ENCODE peak calls at places on chromosomes 12 and 14, in four cellular contexts. E, I, J and R are unnamed samples.

GRCh38 chr14:83208346-83208745 is 1674.7 kb upstream of the SEL1L start:
- DNase-seq in E (no peak), I (no peak), J (no peak), R (no peak)

GRCh38 chr12:88753074-88753473 is 172.8 kb upstream of the KITLG start:
- DNase-seq in E (no peak), I (no peak), J (no peak), R (peak; percentile 95)

GRCh38 chr14:22555573-22556011 is 33.4 kb downstream of the DAD1 start:
- DNase-seq in E (no peak), I (peak; percentile 65), J (no peak), R (no peak)

GRCh38 chr14:72904840-72905561 is 11.1 kb upstream of the DPF3 start:
- DNase-seq in E (peak; percentile 83), I (peak; percentile 42), J (peak; percentile 84), R (peak; percentile 79)

GRCh38 chr12:108640802-108641445 is 7.2 kb upstream of the SELPLG start:
- DNase-seq in E (peak; percentile 34), I (no peak), J (peak; percentile 59), R (peak; percentile 35)

GRCh38 chr12:109752117-109753053 is 38.8 kb downstream of the FAM222A start:
- DNase-seq in E (no peak), I (no peak), J (no peak), R (no peak)

GRCh38 chr14:99420711-99421110 is 59.9 kb downstream of the SETD3 start:
- DNase-seq in E (no peak), I (no peak), J (no peak), R (no peak)

GRCh38 chr12:77644915-77645605 is 185.6 kb upstream of the NAV3 start:
- DNase-seq in E (no peak), I (no peak), J (no peak), R (no peak)

GRCh38 chr12:123571343-123571813 is 13.0 kb upstream of the TMED2 start:
- DNase-seq in E (peak; percentile 34), I (no peak), J (peak; percentile 64), R (peak; percentile 30)

GRCh38 chr12:53602176-53602942 is 23.8 kb downstream of the ATF7 start:
- DNase-seq in E (no peak), I (no peak), J (no peak), R (no peak)

GRCh38 chr12:93662961-93663728 is 14.0 kb upstream of the CRADD start:
- DNase-seq in E (no peak), I (no peak), J (peak; percentile 60), R (peak; percentile 63)

GRCh38 chr14:70585221-70585620 is 15.2 kb downstream of the MED6 start:
- DNase-seq in E (no peak), I (no peak), J (no peak), R (no peak)

GRCh38 chr12:123763093-123763492 is 992 bp downstream of the DNAH10 start:
- DNase-seq in E (no peak), I (no peak), J (no peak), R (peak; percentile 56)

GRCh38 chr14:75286313-75286712 is 7.7 kb downstream of the FOS start:
- DNase-seq in E (peak; percentile 72), I (no peak), J (peak; percentile 74), R (no peak)

GRCh38 chr12:1799882-1800645 is 20.3 kb upstream of the LRTM2 start:
- DNase-seq in E (no peak), I (no peak), J (no peak), R (no peak)

GRCh38 chr12:129298921-129299320 is 445.6 kb downstream of the GLT1D1 start:
- DNase-seq in E (no peak), I (no peak), J (no peak), R (no peak)

GRCh38 chr14:35687335-35687939 is 121.7 kb downstream of the RALGAPA1 start:
- DNase-seq in E (peak; percentile 66), I (peak; percentile 8), J (peak; percentile 73), R (peak; percentile 46)

GRCh38 chr14:86712727-86713126 is 1182.8 kb downstream of the FLRT2 start:
- DNase-seq in E (no peak), I (no peak), J (no peak), R (no peak)

GRCh38 chr14:100994757-100995156 is 91.2 kb upstream of the RTL1 start:
- DNase-seq in E (no peak), I (no peak), J (no peak), R (no peak)
- H3K4me3 ChIP-seq in E (no peak overlapping the region), I (no peak overlapping the region), J (no peak overlapping the region), R (no peak overlapping the region)

DNA sequence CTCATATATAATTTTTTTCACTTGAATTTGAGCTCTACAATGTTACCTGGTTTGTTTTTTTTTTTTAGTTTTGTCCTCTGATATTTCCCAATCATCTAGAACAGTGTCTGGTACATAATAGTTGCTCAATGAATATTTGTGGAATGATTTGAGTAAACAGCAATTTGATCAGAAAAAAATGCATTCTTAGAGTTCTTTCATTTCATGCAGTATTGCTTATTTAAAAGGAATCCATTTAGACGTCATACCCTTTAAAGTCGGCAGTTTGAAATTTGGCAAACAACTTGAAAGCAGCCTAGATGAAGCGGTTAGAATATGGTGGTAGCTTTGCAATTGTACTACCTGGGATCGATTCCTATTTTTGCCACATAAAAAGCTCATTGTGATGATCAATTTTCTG is 140.0 kb downstream of the PDE3A start:
- DNase-seq in E (no peak), I (no peak), J (no peak), R (no peak)
- H3K27ac ChIP-seq in E (no peak overlapping the region), I (no peak overlapping the region), J (no peak overlapping the region), R (no peak overlapping the region)

GRCh38 chr14:40679256-40679655 is 927.4 kb upstream of the LRFN5 start:
- DNase-seq in E (no peak), I (no peak), J (no peak), R (no peak)
- H3K4me3 ChIP-seq in E (no peak overlapping the region), I (no peak overlapping the region), J (no peak overlapping the region), R (no peak overlapping the region)

GRCh38 chr14:58535084-58535483 is 102.7 kb upstream of the DACT1 start:
- DNase-seq in E (peak; percentile 9), I (no peak), J (no peak), R (no peak)
- H3K27ac ChIP-seq in E (peak overlapping the region; percentile 98), I (no peak overlapping the region), J (peak overlapping the region; percentile 46), R (no peak overlapping the region)

GRCh38 chr12:103798586-103798985 is 42.4 kb downstream of the NT5DC3 start:
- DNase-seq in E (no peak), I (no peak), J (no peak), R (no peak)

GRCh38 chr12:103801709-103802585 is 39.1 kb downstream of the NT5DC3 start:
- DNase-seq in E (no peak), I (no peak), J (no peak), R (no peak)

GRCh38 chr12:103802586-103802886 is 38.5 kb downstream of the NT5DC3 start:
- DNase-seq in E (no peak), I (no peak), J (no peak), R (no peak)

GRCh38 chr12:103799504-103800251 is 41.4 kb downstream of the NT5DC3 start:
- DNase-seq in E (no peak), I (no peak), J (peak; percentile 63), R (peak; percentile 68)

DNA sequence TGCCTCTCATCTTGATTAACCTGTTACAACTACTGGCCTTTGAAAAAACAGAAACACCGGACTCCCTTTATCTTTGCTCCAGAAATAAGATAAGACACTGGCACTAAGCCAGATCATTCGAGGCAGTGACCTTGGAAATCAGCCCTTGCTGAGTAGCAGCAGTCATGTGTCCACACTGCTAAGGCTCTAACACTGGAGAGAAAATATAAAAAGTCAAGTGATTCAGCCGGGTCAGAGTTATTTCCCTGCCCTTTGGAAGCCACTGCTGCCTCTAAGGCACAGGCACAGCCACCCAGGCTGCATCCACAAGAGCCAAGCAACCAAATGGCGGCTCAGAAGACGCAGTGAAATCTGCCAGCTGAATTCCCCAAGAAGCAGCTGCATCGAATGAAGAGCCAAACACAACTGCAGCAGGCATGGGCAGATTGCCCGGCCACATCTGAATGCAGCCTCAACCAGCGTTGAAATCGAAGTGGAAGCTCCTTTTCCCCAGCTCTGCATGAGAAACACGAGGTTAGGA is 40.7 kb downstream of the NT5DC3 start:
- DNase-seq in E (peak; percentile 55), I (no peak), J (peak; percentile 72), R (peak; percentile 84)
- H3K4me3 ChIP-seq in E (no peak overlapping the region), I (no peak overlapping the region), J (no peak overlapping the region), R (no peak overlapping the region)

DNA sequence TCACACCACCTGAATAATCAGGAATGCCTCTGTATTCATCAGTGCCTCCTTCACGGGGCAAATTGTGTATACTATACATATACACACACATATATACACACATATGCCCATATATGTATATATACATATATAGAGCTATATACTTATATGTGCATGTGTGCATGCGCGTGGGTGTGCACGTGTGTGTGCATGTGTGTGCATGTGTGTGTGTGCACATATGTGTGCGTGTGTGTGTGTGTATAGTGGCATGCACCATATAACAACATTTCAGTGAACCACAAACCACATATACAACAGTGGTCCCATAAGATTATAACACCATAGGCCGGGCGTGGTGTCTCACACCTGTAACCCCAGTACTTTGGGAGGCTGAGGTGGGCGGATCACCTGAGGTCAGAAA is 35.7 kb downstream of the CFL2 start:
- DNase-seq in E (no peak), I (no peak), J (no peak), R (no peak)
- H3K27ac ChIP-seq in E (no peak overlapping the region), I (no peak overlapping the region), J (no peak overlapping the region), R (no peak overlapping the region)

DNA sequence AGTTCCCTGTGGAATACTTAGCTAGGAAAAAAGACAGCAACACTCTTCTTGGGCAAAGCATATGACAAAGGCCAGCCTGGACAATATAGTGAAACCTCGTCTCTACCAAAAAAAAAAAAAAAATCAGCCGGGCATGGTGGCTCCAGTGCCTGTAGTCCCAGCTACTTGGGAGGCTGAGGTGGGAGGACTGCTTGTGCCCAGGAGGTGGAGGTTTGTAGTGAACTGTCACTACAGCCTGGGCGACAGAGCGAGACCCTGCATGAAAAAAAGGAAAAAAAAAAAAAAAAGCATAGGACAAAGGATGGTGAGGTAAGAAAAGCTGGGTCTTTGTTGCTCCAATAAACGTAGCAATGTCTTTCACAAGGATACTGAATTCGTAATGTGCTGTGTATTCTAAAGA is 1.1 kb downstream of the TXNDC16 start:
- DNase-seq in E (no peak), I (no peak), J (no peak), R (no peak)
- H3K4me3 ChIP-seq in E (peak overlapping the region; percentile 51), I (peak overlapping the region; percentile 70), J (peak overlapping the region; percentile 48), R (no peak overlapping the region)

GRCh38 chr12:121806556-121807308 is 2.9 kb downstream of the SETD1B start:
- DNase-seq in E (peak; percentile 63), I (no peak), J (peak; percentile 58), R (peak; percentile 56)
- H3K27ac ChIP-seq in E (peak overlapping the region; percentile 100), I (peak overlapping the region; percentile 77), J (peak overlapping the region; percentile 37), R (peak overlapping the region; percentile 7)